ENCODE peak calls at places on chromosomes 11 and 22, in ten cellular contexts. One of them, this sample, is unnamed. For H3K27me3, the result is how much of the 10 kb centered on the place peaks cover.

GRCh38 chr11:12693075-12693473 is 18.9 kb downstream of the TEAD1 start:
- DNase-seq in cardiac muscle cell: no peak
- DNase-seq in upper lobe of right lung: no peak
- DNase-seq in WERI-Rb-1: no peak
- DNase-seq in left lung: no peak
- DNase-seq in mesenchymal stem cell: peak
- DNase-seq in right cardiac atrium: no peak
- DNase-seq in left ventricle myocardium inferior: no peak
- DNase-seq in esophagus muscularis mucosa: no peak
- DNase-seq in tibial artery: no peak
- DNase-seq in this sample: no peak

GRCh38 chr11:611001-611996 is 4.5 kb downstream of the IRF7 start:
- DNase-seq in left lung: peak
- DNase-seq in upper lobe of right lung: peak
- DNase-seq in cardiac muscle cell: no peak
- DNase-seq in WERI-Rb-1: no peak
- DNase-seq in left ventricle myocardium inferior: no peak
- DNase-seq in tibial artery: peak
- DNase-seq in right cardiac atrium: no peak
- DNase-seq in mesenchymal stem cell: no peak
- DNase-seq in esophagus muscularis mucosa: no peak
- DNase-seq in this sample: no peak

GRCh38 chr11:130675456-130675855 is 227.0 kb downstream of the ADAMTS15 start:
- DNase-seq in left lung: no peak
- DNase-seq in left ventricle myocardium inferior: peak
- DNase-seq in right cardiac atrium: peak
- DNase-seq in mesenchymal stem cell: peak
- DNase-seq in upper lobe of right lung: no peak
- DNase-seq in WERI-Rb-1: peak
- DNase-seq in esophagus muscularis mucosa: no peak
- DNase-seq in cardiac muscle cell: peak
- DNase-seq in tibial artery: peak
- DNase-seq in this sample: peak

GRCh38 chr11:116856423-116856822 is 19.0 kb upstream of the APOA1 start:
- DNase-seq in esophagus muscularis mucosa: no peak
- DNase-seq in WERI-Rb-1: no peak
- DNase-seq in tibial artery: no peak
- DNase-seq in cardiac muscle cell: no peak
- DNase-seq in left lung: no peak
- DNase-seq in upper lobe of right lung: no peak
- DNase-seq in left ventricle myocardium inferior: no peak
- DNase-seq in mesenchymal stem cell: no peak
- DNase-seq in right cardiac atrium: no peak
- DNase-seq in this sample: no peak

GRCh38 chr11:75635009-75635909 is 33.6 kb downstream of the MAP6 start:
- DNase-seq in WERI-Rb-1: peak
- DNase-seq in right cardiac atrium: peak
- DNase-seq in upper lobe of right lung: no peak
- DNase-seq in left ventricle myocardium inferior: peak
- DNase-seq in mesenchymal stem cell: peak
- DNase-seq in left lung: no peak
- DNase-seq in tibial artery: no peak
- DNase-seq in cardiac muscle cell: peak
- DNase-seq in esophagus muscularis mucosa: peak
- DNase-seq in this sample: peak

GRCh38 chr11:110376711-110377324 is 52.9 kb upstream of the FDX1 start:
- DNase-seq in mesenchymal stem cell: peak
- DNase-seq in tibial artery: no peak
- DNase-seq in WERI-Rb-1: peak
- DNase-seq in esophagus muscularis mucosa: no peak
- DNase-seq in left lung: no peak
- DNase-seq in left ventricle myocardium inferior: peak
- DNase-seq in cardiac muscle cell: peak
- DNase-seq in upper lobe of right lung: peak
- DNase-seq in right cardiac atrium: peak
- DNase-seq in this sample: peak

GRCh38 chr11:117663389-117663788 is 133.6 kb downstream of the DSCAML1 start:
- DNase-seq in tibial artery: no peak
- DNase-seq in right cardiac atrium: no peak
- DNase-seq in cardiac muscle cell: no peak
- DNase-seq in mesenchymal stem cell: no peak
- DNase-seq in upper lobe of right lung: no peak
- DNase-seq in left lung: peak
- DNase-seq in WERI-Rb-1: no peak
- DNase-seq in esophagus muscularis mucosa: no peak
- DNase-seq in left ventricle myocardium inferior: no peak
- DNase-seq in this sample: no peak

GRCh38 chr11:34274712-34275398 is 83.0 kb downstream of the ABTB2 start:
- DNase-seq in left ventricle myocardium inferior: peak
- DNase-seq in tibial artery: peak
- DNase-seq in WERI-Rb-1: no peak
- DNase-seq in right cardiac atrium: peak
- DNase-seq in cardiac muscle cell: peak
- DNase-seq in mesenchymal stem cell: peak
- DNase-seq in upper lobe of right lung: peak
- DNase-seq in left lung: peak
- DNase-seq in esophagus muscularis mucosa: peak
- DNase-seq in this sample: peak

GRCh38 chr22:40533712-40534378 is 102.7 kb downstream of the MRTFA start:
- DNase-seq in mesenchymal stem cell: peak
- DNase-seq in left lung: no peak
- DNase-seq in esophagus muscularis mucosa: no peak
- DNase-seq in WERI-Rb-1: no peak
- DNase-seq in cardiac muscle cell: peak
- DNase-seq in left ventricle myocardium inferior: no peak
- DNase-seq in upper lobe of right lung: no peak
- DNase-seq in tibial artery: no peak
- DNase-seq in right cardiac atrium: no peak
- DNase-seq in this sample: peak

GRCh38 chr11:110110854-110111253 is 17.7 kb downstream of the ZC3H12C start:
- DNase-seq in cardiac muscle cell: no peak
- DNase-seq in WERI-Rb-1: no peak
- DNase-seq in upper lobe of right lung: no peak
- DNase-seq in right cardiac atrium: no peak
- DNase-seq in left ventricle myocardium inferior: no peak
- DNase-seq in mesenchymal stem cell: no peak
- DNase-seq in esophagus muscularis mucosa: no peak
- DNase-seq in left lung: no peak
- DNase-seq in tibial artery: no peak
- DNase-seq in this sample: no peak

GRCh38 chr11:67368621-67369020 is 4.8 kb downstream of the CLCF1 start:
- DNase-seq in left lung: no peak
- DNase-seq in mesenchymal stem cell: no peak
- DNase-seq in cardiac muscle cell: no peak
- DNase-seq in left ventricle myocardium inferior: no peak
- DNase-seq in right cardiac atrium: no peak
- DNase-seq in esophagus muscularis mucosa: no peak
- DNase-seq in WERI-Rb-1: no peak
- DNase-seq in tibial artery: no peak
- DNase-seq in upper lobe of right lung: no peak
- DNase-seq in this sample: no peak

GRCh38 chr11:129625930-129626329 is 189.7 kb upstream of the TMEM45B start:
- DNase-seq in mesenchymal stem cell: no peak
- DNase-seq in tibial artery: no peak
- DNase-seq in esophagus muscularis mucosa: no peak
- DNase-seq in left ventricle myocardium inferior: no peak
- DNase-seq in upper lobe of right lung: no peak
- DNase-seq in cardiac muscle cell: no peak
- DNase-seq in right cardiac atrium: no peak
- DNase-seq in WERI-Rb-1: no peak
- DNase-seq in left lung: no peak
- DNase-seq in this sample: no peak

GRCh38 chr11:83363280-83363679 is 77.1 kb upstream of the CCDC90B start:
- DNase-seq in WERI-Rb-1: no peak
- DNase-seq in cardiac muscle cell: no peak
- DNase-seq in mesenchymal stem cell: no peak
- DNase-seq in left ventricle myocardium inferior: no peak
- DNase-seq in right cardiac atrium: no peak
- DNase-seq in left lung: no peak
- DNase-seq in esophagus muscularis mucosa: no peak
- DNase-seq in tibial artery: no peak
- DNase-seq in upper lobe of right lung: no peak
- DNase-seq in this sample: no peak

GRCh38 chr11:74138021-74138420 is 32.8 kb downstream of the C2CD3 start:
- DNase-seq in cardiac muscle cell: no peak
- DNase-seq in tibial artery: no peak
- DNase-seq in upper lobe of right lung: no peak
- DNase-seq in esophagus muscularis mucosa: no peak
- DNase-seq in left ventricle myocardium inferior: no peak
- DNase-seq in right cardiac atrium: no peak
- DNase-seq in left lung: no peak
- DNase-seq in mesenchymal stem cell: no peak
- DNase-seq in WERI-Rb-1: no peak
- DNase-seq in this sample: no peak

GRCh38 chr22:46875089-46875488 is 112.6 kb downstream of the TBC1D22A start:
- DNase-seq in WERI-Rb-1: no peak
- DNase-seq in tibial artery: no peak
- DNase-seq in upper lobe of right lung: no peak
- DNase-seq in cardiac muscle cell: no peak
- DNase-seq in mesenchymal stem cell: peak
- DNase-seq in right cardiac atrium: no peak
- DNase-seq in left ventricle myocardium inferior: no peak
- DNase-seq in left lung: no peak
- DNase-seq in esophagus muscularis mucosa: no peak
- DNase-seq in this sample: no peak
- H3K27ac ChIP-seq in WERI-Rb-1: no peak
- H3K27ac ChIP-seq in tibial artery: no peak
- H3K27ac ChIP-seq in upper lobe of right lung: no peak
- H3K27ac ChIP-seq in cardiac muscle cell: no peak
- H3K27ac ChIP-seq in mesenchymal stem cell: no peak
- H3K27ac ChIP-seq in right cardiac atrium: no peak
- H3K27ac ChIP-seq in left ventricle myocardium inferior: no peak
- H3K27ac ChIP-seq in left lung: no peak
- H3K27ac ChIP-seq in esophagus muscularis mucosa: no peak
- H3K27ac ChIP-seq in this sample: no peak

DNA sequence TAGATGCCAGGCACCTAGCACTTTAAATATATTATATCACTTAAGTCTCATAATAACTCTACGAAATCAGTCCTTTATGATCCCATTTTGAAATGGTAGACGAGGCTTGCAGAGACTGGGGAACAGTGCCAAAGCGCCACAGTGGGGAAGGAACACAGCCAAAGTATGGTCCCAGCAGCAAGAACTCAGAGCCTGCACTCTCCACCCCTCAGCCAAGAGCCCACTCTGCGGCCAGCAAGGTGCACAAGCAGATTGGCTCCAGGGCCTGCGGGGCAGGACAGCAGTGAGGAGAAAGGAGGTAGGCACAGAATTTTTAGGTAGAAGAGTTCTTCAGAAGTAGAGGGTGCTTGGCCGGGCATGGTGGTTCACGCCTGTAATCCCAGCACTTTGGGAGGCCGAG is 61.4 kb downstream of the NRXN2 start:
- DNase-seq in left lung: no peak
- DNase-seq in tibial artery: no peak
- DNase-seq in cardiac muscle cell: no peak
- DNase-seq in right cardiac atrium: no peak
- DNase-seq in left ventricle myocardium inferior: no peak
- DNase-seq in mesenchymal stem cell: no peak
- DNase-seq in upper lobe of right lung: no peak
- DNase-seq in WERI-Rb-1: no peak
- DNase-seq in esophagus muscularis mucosa: no peak
- DNase-seq in this sample: no peak
- H3K4me3 ChIP-seq in left lung: no peak
- H3K4me3 ChIP-seq in tibial artery: peak
- H3K4me3 ChIP-seq in cardiac muscle cell: no peak
- H3K4me3 ChIP-seq in right cardiac atrium: no peak
- H3K4me3 ChIP-seq in left ventricle myocardium inferior: no peak
- H3K4me3 ChIP-seq in mesenchymal stem cell: no peak
- H3K4me3 ChIP-seq in upper lobe of right lung: no peak
- H3K4me3 ChIP-seq in WERI-Rb-1: no peak
- H3K4me3 ChIP-seq in esophagus muscularis mucosa: no peak
- H3K4me3 ChIP-seq in this sample: no peak

DNA sequence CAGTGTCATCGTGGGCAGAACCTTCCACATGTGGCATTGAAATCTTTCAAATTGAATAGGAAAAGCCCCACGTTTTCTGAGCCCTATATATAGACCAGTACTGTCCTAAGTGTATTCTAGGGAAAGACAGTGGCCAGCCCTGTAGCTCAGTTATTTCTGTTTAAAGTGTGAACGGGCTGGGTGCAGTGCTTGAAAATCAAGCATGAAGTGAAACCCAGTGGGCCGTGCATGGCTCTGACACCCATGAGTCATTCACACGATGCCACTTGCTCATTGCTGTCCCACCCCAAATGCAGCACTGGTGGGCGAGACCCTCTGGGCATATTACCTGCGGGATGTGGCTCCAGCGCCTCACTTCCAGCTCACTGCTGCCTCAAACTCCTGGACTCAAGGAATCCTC is 29.8 kb upstream of the CCDC188 start:
- DNase-seq in mesenchymal stem cell: no peak
- DNase-seq in WERI-Rb-1: no peak
- DNase-seq in cardiac muscle cell: no peak
- DNase-seq in upper lobe of right lung: no peak
- DNase-seq in esophagus muscularis mucosa: no peak
- DNase-seq in left lung: no peak
- DNase-seq in left ventricle myocardium inferior: no peak
- DNase-seq in right cardiac atrium: no peak
- DNase-seq in tibial artery: no peak
- DNase-seq in this sample: no peak
- H3K27me3 ChIP-seq in mesenchymal stem cell: under half
- H3K27me3 ChIP-seq in WERI-Rb-1: under half
- H3K27me3 ChIP-seq in cardiac muscle cell: under half
- H3K27me3 ChIP-seq in upper lobe of right lung: under half
- H3K27me3 ChIP-seq in esophagus muscularis mucosa: under half
- H3K27me3 ChIP-seq in left lung: under half
- H3K27me3 ChIP-seq in left ventricle myocardium inferior: under half
- H3K27me3 ChIP-seq in right cardiac atrium: under half
- H3K27me3 ChIP-seq in tibial artery: under half
- H3K27me3 ChIP-seq in this sample: under half

DNA sequence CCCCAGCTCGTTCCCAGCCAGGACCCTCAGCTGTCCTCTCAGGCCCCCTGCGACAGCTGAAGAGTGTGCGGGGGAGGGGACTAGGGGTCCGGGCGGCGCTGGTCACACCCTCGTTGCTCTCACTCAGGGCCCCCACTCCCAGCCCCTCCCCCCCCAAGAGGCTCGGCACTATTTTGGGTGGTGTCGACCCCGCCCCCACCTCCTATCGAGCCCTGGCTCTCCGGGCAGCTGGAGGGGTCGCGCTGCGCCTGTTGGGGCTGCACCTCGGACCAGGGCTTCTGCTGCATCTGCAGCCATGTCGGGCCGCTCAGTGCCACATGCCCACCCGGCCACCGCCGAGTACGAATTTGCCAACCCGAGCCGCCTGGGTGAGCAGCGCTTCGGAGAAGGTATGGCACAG is at the start of gene HSPB2:
- DNase-seq in WERI-Rb-1: no peak
- DNase-seq in left lung: peak
- DNase-seq in esophagus muscularis mucosa: no peak
- DNase-seq in cardiac muscle cell: no peak
- DNase-seq in left ventricle myocardium inferior: peak
- DNase-seq in mesenchymal stem cell: no peak
- DNase-seq in upper lobe of right lung: no peak
- DNase-seq in tibial artery: peak
- DNase-seq in right cardiac atrium: peak
- DNase-seq in this sample: no peak
- H3K27ac ChIP-seq in WERI-Rb-1: no peak
- H3K27ac ChIP-seq in left lung: peak
- H3K27ac ChIP-seq in esophagus muscularis mucosa: peak
- H3K27ac ChIP-seq in cardiac muscle cell: peak
- H3K27ac ChIP-seq in left ventricle myocardium inferior: peak
- H3K27ac ChIP-seq in mesenchymal stem cell: no peak
- H3K27ac ChIP-seq in upper lobe of right lung: peak
- H3K27ac ChIP-seq in tibial artery: peak
- H3K27ac ChIP-seq in right cardiac atrium: peak
- H3K27ac ChIP-seq in this sample: no peak

GRCh38 chr11:6654281-6655019 is 1.2 kb downstream of the DCHS1 start:
- DNase-seq in tibial artery: no peak
- DNase-seq in cardiac muscle cell: no peak
- DNase-seq in right cardiac atrium: peak
- DNase-seq in left lung: no peak
- DNase-seq in WERI-Rb-1: no peak
- DNase-seq in upper lobe of right lung: no peak
- DNase-seq in left ventricle myocardium inferior: no peak
- DNase-seq in esophagus muscularis mucosa: peak
- DNase-seq in mesenchymal stem cell: no peak
- DNase-seq in this sample: no peak
- H3K4me3 ChIP-seq in tibial artery: peak
- H3K4me3 ChIP-seq in cardiac muscle cell: peak
- H3K4me3 ChIP-seq in right cardiac atrium: peak
- H3K4me3 ChIP-seq in left lung: peak
- H3K4me3 ChIP-seq in WERI-Rb-1: peak
- H3K4me3 ChIP-seq in upper lobe of right lung: peak
- H3K4me3 ChIP-seq in left ventricle myocardium inferior: peak
- H3K4me3 ChIP-seq in esophagus muscularis mucosa: peak
- H3K4me3 ChIP-seq in mesenchymal stem cell: peak
- H3K4me3 ChIP-seq in this sample: no peak